ENCODE peak calls at places on chromosomes 11 and 22, in five cellular contexts. One of them, this sample, is unnamed.

GRCh38 chr11:3044004-3044403 is 13.2 kb downstream of the CARS1 start:
- ATAC-seq in psoas muscle: peak; percentile 65
- ATAC-seq in activated CD8-positive, alpha-beta T cell treated with anti-CD3 and anti-CD28 coated beads, Interleukin-2, amount 10 ng/mL, durations not matched to agents 7 days and 5 days: no peak
- ATAC-seq in left colon: no peak
- ATAC-seq in activated naive CD4-positive, alpha-beta T cell treated with anti-CD3 and anti-CD28 coated beads, Interleukin-2, amount 50 U/mL, for 72 hours: no peak
- ATAC-seq in this sample: peak; percentile 48

GRCh38 chr11:59253001-59253400 is 40.3 kb upstream of the MPEG1 start:
- ATAC-seq in psoas muscle: no peak
- ATAC-seq in activated CD8-positive, alpha-beta T cell treated with anti-CD3 and anti-CD28 coated beads, Interleukin-2, amount 10 ng/mL, durations not matched to agents 7 days and 5 days: no peak
- ATAC-seq in left colon: no peak
- ATAC-seq in activated naive CD4-positive, alpha-beta T cell treated with anti-CD3 and anti-CD28 coated beads, Interleukin-2, amount 50 U/mL, for 72 hours: no peak
- ATAC-seq in this sample: no peak

GRCh38 chr11:96567667-96568066 is 177.9 kb downstream of the JRKL start:
- ATAC-seq in psoas muscle: no peak
- ATAC-seq in activated CD8-positive, alpha-beta T cell treated with anti-CD3 and anti-CD28 coated beads, Interleukin-2, amount 10 ng/mL, durations not matched to agents 7 days and 5 days: no peak
- ATAC-seq in left colon: no peak
- ATAC-seq in activated naive CD4-positive, alpha-beta T cell treated with anti-CD3 and anti-CD28 coated beads, Interleukin-2, amount 50 U/mL, for 72 hours: peak; percentile 76
- ATAC-seq in this sample: no peak

GRCh38 chr11:124071622-124071948 is 30.5 kb upstream of the OR10G7 start:
- ATAC-seq in psoas muscle: no peak
- ATAC-seq in activated CD8-positive, alpha-beta T cell treated with anti-CD3 and anti-CD28 coated beads, Interleukin-2, amount 10 ng/mL, durations not matched to agents 7 days and 5 days: no peak
- ATAC-seq in left colon: no peak
- ATAC-seq in activated naive CD4-positive, alpha-beta T cell treated with anti-CD3 and anti-CD28 coated beads, Interleukin-2, amount 50 U/mL, for 72 hours: no peak
- ATAC-seq in this sample: no peak

GRCh38 chr22:41976961-41977566 is 7.8 kb downstream of the SEPTIN3 start:
- ATAC-seq in psoas muscle: no peak
- ATAC-seq in activated CD8-positive, alpha-beta T cell treated with anti-CD3 and anti-CD28 coated beads, Interleukin-2, amount 10 ng/mL, durations not matched to agents 7 days and 5 days: peak; percentile 27
- ATAC-seq in left colon: peak; percentile 19
- ATAC-seq in activated naive CD4-positive, alpha-beta T cell treated with anti-CD3 and anti-CD28 coated beads, Interleukin-2, amount 50 U/mL, for 72 hours: peak; percentile 10
- ATAC-seq in this sample: no peak

GRCh38 chr11:86934263-86934932 is 20.8 kb downstream of the FZD4 start:
- ATAC-seq in psoas muscle: no peak
- ATAC-seq in activated CD8-positive, alpha-beta T cell treated with anti-CD3 and anti-CD28 coated beads, Interleukin-2, amount 10 ng/mL, durations not matched to agents 7 days and 5 days: no peak
- ATAC-seq in left colon: no peak
- ATAC-seq in activated naive CD4-positive, alpha-beta T cell treated with anti-CD3 and anti-CD28 coated beads, Interleukin-2, amount 50 U/mL, for 72 hours: no peak
- ATAC-seq in this sample: no peak

GRCh38 chr22:44068422-44069191 is 44.5 kb downstream of the PARVB start:
- ATAC-seq in psoas muscle: peak; percentile 13
- ATAC-seq in activated CD8-positive, alpha-beta T cell treated with anti-CD3 and anti-CD28 coated beads, Interleukin-2, amount 10 ng/mL, durations not matched to agents 7 days and 5 days: peak; percentile 39
- ATAC-seq in left colon: no peak
- ATAC-seq in activated naive CD4-positive, alpha-beta T cell treated with anti-CD3 and anti-CD28 coated beads, Interleukin-2, amount 50 U/mL, for 72 hours: no peak
- ATAC-seq in this sample: no peak

GRCh38 chr11:7524831-7525230 is 11.0 kb downstream of the PPFIBP2 start:
- ATAC-seq in psoas muscle: no peak
- ATAC-seq in activated CD8-positive, alpha-beta T cell treated with anti-CD3 and anti-CD28 coated beads, Interleukin-2, amount 10 ng/mL, durations not matched to agents 7 days and 5 days: no peak
- ATAC-seq in left colon: no peak
- ATAC-seq in activated naive CD4-positive, alpha-beta T cell treated with anti-CD3 and anti-CD28 coated beads, Interleukin-2, amount 50 U/mL, for 72 hours: no peak
- ATAC-seq in this sample: no peak

GRCh38 chr22:46402505-46402904 is 67.0 kb downstream of the TRMU start:
- ATAC-seq in psoas muscle: no peak
- ATAC-seq in activated CD8-positive, alpha-beta T cell treated with anti-CD3 and anti-CD28 coated beads, Interleukin-2, amount 10 ng/mL, durations not matched to agents 7 days and 5 days: no peak
- ATAC-seq in left colon: no peak
- ATAC-seq in activated naive CD4-positive, alpha-beta T cell treated with anti-CD3 and anti-CD28 coated beads, Interleukin-2, amount 50 U/mL, for 72 hours: no peak
- ATAC-seq in this sample: no peak

GRCh38 chr22:45246060-45246985 is 5.6 kb upstream of the KIAA0930 start:
- ATAC-seq in psoas muscle: peak; percentile 29
- ATAC-seq in activated CD8-positive, alpha-beta T cell treated with anti-CD3 and anti-CD28 coated beads, Interleukin-2, amount 10 ng/mL, durations not matched to agents 7 days and 5 days: peak; percentile 5
- ATAC-seq in left colon: peak; percentile 91
- ATAC-seq in activated naive CD4-positive, alpha-beta T cell treated with anti-CD3 and anti-CD28 coated beads, Interleukin-2, amount 50 U/mL, for 72 hours: no peak
- ATAC-seq in this sample: peak; percentile 91

GRCh38 chr11:10488581-10489443 is 33.7 kb downstream of the AMPD3 start:
- ATAC-seq in psoas muscle: no peak
- ATAC-seq in activated CD8-positive, alpha-beta T cell treated with anti-CD3 and anti-CD28 coated beads, Interleukin-2, amount 10 ng/mL, durations not matched to agents 7 days and 5 days: no peak
- ATAC-seq in left colon: peak; percentile 93
- ATAC-seq in activated naive CD4-positive, alpha-beta T cell treated with anti-CD3 and anti-CD28 coated beads, Interleukin-2, amount 50 U/mL, for 72 hours: no peak
- ATAC-seq in this sample: no peak

GRCh38 chr22:17198188-17199130 is 20.8 kb downstream of the ADA2 start:
- ATAC-seq in psoas muscle: peak; percentile 59
- ATAC-seq in activated CD8-positive, alpha-beta T cell treated with anti-CD3 and anti-CD28 coated beads, Interleukin-2, amount 10 ng/mL, durations not matched to agents 7 days and 5 days: no peak
- ATAC-seq in left colon: peak; percentile 46
- ATAC-seq in activated naive CD4-positive, alpha-beta T cell treated with anti-CD3 and anti-CD28 coated beads, Interleukin-2, amount 50 U/mL, for 72 hours: no peak
- ATAC-seq in this sample: no peak

GRCh38 chr11:64208086-64208795 is 1.7 kb downstream of the FERMT3 start:
- ATAC-seq in psoas muscle: peak; percentile 1
- ATAC-seq in activated CD8-positive, alpha-beta T cell treated with anti-CD3 and anti-CD28 coated beads, Interleukin-2, amount 10 ng/mL, durations not matched to agents 7 days and 5 days: peak; percentile 3
- ATAC-seq in left colon: no peak
- ATAC-seq in activated naive CD4-positive, alpha-beta T cell treated with anti-CD3 and anti-CD28 coated beads, Interleukin-2, amount 50 U/mL, for 72 hours: no peak
- ATAC-seq in this sample: no peak

GRCh38 chr11:76745561-76746207 is 37.5 kb upstream of the TSKU start:
- ATAC-seq in psoas muscle: no peak
- ATAC-seq in activated CD8-positive, alpha-beta T cell treated with anti-CD3 and anti-CD28 coated beads, Interleukin-2, amount 10 ng/mL, durations not matched to agents 7 days and 5 days: no peak
- ATAC-seq in left colon: peak; percentile 88
- ATAC-seq in activated naive CD4-positive, alpha-beta T cell treated with anti-CD3 and anti-CD28 coated beads, Interleukin-2, amount 50 U/mL, for 72 hours: no peak
- ATAC-seq in this sample: no peak

GRCh38 chr11:123457187-123457770 is 27.2 kb downstream of the GRAMD1B start:
- ATAC-seq in psoas muscle: no peak
- ATAC-seq in activated CD8-positive, alpha-beta T cell treated with anti-CD3 and anti-CD28 coated beads, Interleukin-2, amount 10 ng/mL, durations not matched to agents 7 days and 5 days: peak; percentile 73
- ATAC-seq in left colon: peak; percentile 24
- ATAC-seq in activated naive CD4-positive, alpha-beta T cell treated with anti-CD3 and anti-CD28 coated beads, Interleukin-2, amount 50 U/mL, for 72 hours: no peak
- ATAC-seq in this sample: no peak

GRCh38 chr11:123504401-123504800 is 74.3 kb downstream of the GRAMD1B start:
- ATAC-seq in psoas muscle: no peak
- ATAC-seq in activated CD8-positive, alpha-beta T cell treated with anti-CD3 and anti-CD28 coated beads, Interleukin-2, amount 10 ng/mL, durations not matched to agents 7 days and 5 days: peak; percentile 47
- ATAC-seq in left colon: peak; percentile 45
- ATAC-seq in activated naive CD4-positive, alpha-beta T cell treated with anti-CD3 and anti-CD28 coated beads, Interleukin-2, amount 50 U/mL, for 72 hours: no peak
- ATAC-seq in this sample: no peak

GRCh38 chr22:27409299-27409698 is 392.3 kb downstream of the MN1 start:
- ATAC-seq in psoas muscle: no peak
- ATAC-seq in activated CD8-positive, alpha-beta T cell treated with anti-CD3 and anti-CD28 coated beads, Interleukin-2, amount 10 ng/mL, durations not matched to agents 7 days and 5 days: no peak
- ATAC-seq in left colon: no peak
- ATAC-seq in activated naive CD4-positive, alpha-beta T cell treated with anti-CD3 and anti-CD28 coated beads, Interleukin-2, amount 50 U/mL, for 72 hours: no peak
- ATAC-seq in this sample: no peak

GRCh38 chr11:65844231-65844872 is 10.6 kb downstream of the SNX32 start:
- ATAC-seq in psoas muscle: no peak
- ATAC-seq in activated CD8-positive, alpha-beta T cell treated with anti-CD3 and anti-CD28 coated beads, Interleukin-2, amount 10 ng/mL, durations not matched to agents 7 days and 5 days: no peak
- ATAC-seq in left colon: peak; percentile 74
- ATAC-seq in activated naive CD4-positive, alpha-beta T cell treated with anti-CD3 and anti-CD28 coated beads, Interleukin-2, amount 50 U/mL, for 72 hours: no peak
- ATAC-seq in this sample: no peak

GRCh38 chr11:82786001-82786400 is 52.3 kb upstream of the FAM181B start:
- ATAC-seq in psoas muscle: no peak
- ATAC-seq in activated CD8-positive, alpha-beta T cell treated with anti-CD3 and anti-CD28 coated beads, Interleukin-2, amount 10 ng/mL, durations not matched to agents 7 days and 5 days: no peak
- ATAC-seq in left colon: no peak
- ATAC-seq in activated naive CD4-positive, alpha-beta T cell treated with anti-CD3 and anti-CD28 coated beads, Interleukin-2, amount 50 U/mL, for 72 hours: no peak
- ATAC-seq in this sample: no peak

GRCh38 chr22:39559456-39560105 is 11.0 kb upstream of the CACNA1I start:
- ATAC-seq in psoas muscle: peak; percentile 37
- ATAC-seq in activated CD8-positive, alpha-beta T cell treated with anti-CD3 and anti-CD28 coated beads, Interleukin-2, amount 10 ng/mL, durations not matched to agents 7 days and 5 days: no peak
- ATAC-seq in left colon: no peak
- ATAC-seq in activated naive CD4-positive, alpha-beta T cell treated with anti-CD3 and anti-CD28 coated beads, Interleukin-2, amount 50 U/mL, for 72 hours: no peak
- ATAC-seq in this sample: no peak

GRCh38 chr11:2367266-2368160 is 9.6 kb upstream of the CD81 start:
- ATAC-seq in psoas muscle: no peak
- ATAC-seq in activated CD8-positive, alpha-beta T cell treated with anti-CD3 and anti-CD28 coated beads, Interleukin-2, amount 10 ng/mL, durations not matched to agents 7 days and 5 days: no peak
- ATAC-seq in left colon: no peak
- ATAC-seq in activated naive CD4-positive, alpha-beta T cell treated with anti-CD3 and anti-CD28 coated beads, Interleukin-2, amount 50 U/mL, for 72 hours: no peak
- ATAC-seq in this sample: no peak

GRCh38 chr22:41181349-41182241 is 23.5 kb upstream of the L3MBTL2 start:
- ATAC-seq in psoas muscle: peak; percentile 76
- ATAC-seq in activated CD8-positive, alpha-beta T cell treated with anti-CD3 and anti-CD28 coated beads, Interleukin-2, amount 10 ng/mL, durations not matched to agents 7 days and 5 days: no peak
- ATAC-seq in left colon: peak; percentile 84
- ATAC-seq in activated naive CD4-positive, alpha-beta T cell treated with anti-CD3 and anti-CD28 coated beads, Interleukin-2, amount 50 U/mL, for 72 hours: peak; percentile 23
- ATAC-seq in this sample: peak; percentile 19

GRCh38 chr11:75152090-75152489 is 1.2 kb downstream of the SLCO2B1 start:
- ATAC-seq in psoas muscle: no peak
- ATAC-seq in activated CD8-positive, alpha-beta T cell treated with anti-CD3 and anti-CD28 coated beads, Interleukin-2, amount 10 ng/mL, durations not matched to agents 7 days and 5 days: no peak
- ATAC-seq in left colon: peak; percentile 41
- ATAC-seq in activated naive CD4-positive, alpha-beta T cell treated with anti-CD3 and anti-CD28 coated beads, Interleukin-2, amount 50 U/mL, for 72 hours: no peak
- ATAC-seq in this sample: no peak

GRCh38 chr22:37696657-37697539 is at the start of gene TRIOBP:
- ATAC-seq in psoas muscle: peak; percentile 98
- ATAC-seq in activated CD8-positive, alpha-beta T cell treated with anti-CD3 and anti-CD28 coated beads, Interleukin-2, amount 10 ng/mL, durations not matched to agents 7 days and 5 days: peak; percentile 100
- ATAC-seq in left colon: peak; percentile 95
- ATAC-seq in activated naive CD4-positive, alpha-beta T cell treated with anti-CD3 and anti-CD28 coated beads, Interleukin-2, amount 50 U/mL, for 72 hours: peak; percentile 100
- ATAC-seq in this sample: peak; percentile 100

GRCh38 chr11:22802861-22803260 is 26.7 kb downstream of the SVIP start:
- ATAC-seq in psoas muscle: no peak
- ATAC-seq in activated CD8-positive, alpha-beta T cell treated with anti-CD3 and anti-CD28 coated beads, Interleukin-2, amount 10 ng/mL, durations not matched to agents 7 days and 5 days: no peak
- ATAC-seq in left colon: no peak
- ATAC-seq in activated naive CD4-positive, alpha-beta T cell treated with anti-CD3 and anti-CD28 coated beads, Interleukin-2, amount 50 U/mL, for 72 hours: no peak
- ATAC-seq in this sample: no peak

GRCh38 chr11:131195801-131196517 is 174.5 kb upstream of the NTM start:
- ATAC-seq in psoas muscle: peak; percentile 47
- ATAC-seq in activated CD8-positive, alpha-beta T cell treated with anti-CD3 and anti-CD28 coated beads, Interleukin-2, amount 10 ng/mL, durations not matched to agents 7 days and 5 days: no peak
- ATAC-seq in left colon: peak; percentile 46
- ATAC-seq in activated naive CD4-positive, alpha-beta T cell treated with anti-CD3 and anti-CD28 coated beads, Interleukin-2, amount 50 U/mL, for 72 hours: no peak
- ATAC-seq in this sample: no peak

GRCh38 chr22:23509571-23510302 is 70.4 kb downstream of the IGLL1 start:
- ATAC-seq in psoas muscle: no peak
- ATAC-seq in activated CD8-positive, alpha-beta T cell treated with anti-CD3 and anti-CD28 coated beads, Interleukin-2, amount 10 ng/mL, durations not matched to agents 7 days and 5 days: no peak
- ATAC-seq in left colon: no peak
- ATAC-seq in activated naive CD4-positive, alpha-beta T cell treated with anti-CD3 and anti-CD28 coated beads, Interleukin-2, amount 50 U/mL, for 72 hours: no peak
- ATAC-seq in this sample: no peak

GRCh38 chr11:107840120-107840479 is 18.5 kb downstream of the SLC35F2 start:
- ATAC-seq in psoas muscle: peak; percentile 44
- ATAC-seq in activated CD8-positive, alpha-beta T cell treated with anti-CD3 and anti-CD28 coated beads, Interleukin-2, amount 10 ng/mL, durations not matched to agents 7 days and 5 days: no peak
- ATAC-seq in left colon: peak; percentile 74
- ATAC-seq in activated naive CD4-positive, alpha-beta T cell treated with anti-CD3 and anti-CD28 coated beads, Interleukin-2, amount 50 U/mL, for 72 hours: peak; percentile 11
- ATAC-seq in this sample: peak; percentile 71

GRCh38 chr22:46150615-46151423 is 493 bp downstream of the PPARA start:
- ATAC-seq in psoas muscle: peak; percentile 36
- ATAC-seq in activated CD8-positive, alpha-beta T cell treated with anti-CD3 and anti-CD28 coated beads, Interleukin-2, amount 10 ng/mL, durations not matched to agents 7 days and 5 days: peak; percentile 45
- ATAC-seq in left colon: peak; percentile 14
- ATAC-seq in activated naive CD4-positive, alpha-beta T cell treated with anti-CD3 and anti-CD28 coated beads, Interleukin-2, amount 50 U/mL, for 72 hours: peak; percentile 30
- ATAC-seq in this sample: peak; percentile 53

GRCh38 chr22:42945736-42946135 is 69.2 kb downstream of the PACSIN2 start:
- ATAC-seq in psoas muscle: no peak
- ATAC-seq in activated CD8-positive, alpha-beta T cell treated with anti-CD3 and anti-CD28 coated beads, Interleukin-2, amount 10 ng/mL, durations not matched to agents 7 days and 5 days: peak; percentile 58
- ATAC-seq in left colon: no peak
- ATAC-seq in activated naive CD4-positive, alpha-beta T cell treated with anti-CD3 and anti-CD28 coated beads, Interleukin-2, amount 50 U/mL, for 72 hours: no peak
- ATAC-seq in this sample: no peak

GRCh38 chr22:37244114-37244921 is at the start of gene RAC2:
- ATAC-seq in psoas muscle: peak; percentile 50
- ATAC-seq in activated CD8-positive, alpha-beta T cell treated with anti-CD3 and anti-CD28 coated beads, Interleukin-2, amount 10 ng/mL, durations not matched to agents 7 days and 5 days: peak; percentile 62
- ATAC-seq in left colon: peak; percentile 92
- ATAC-seq in activated naive CD4-positive, alpha-beta T cell treated with anti-CD3 and anti-CD28 coated beads, Interleukin-2, amount 50 U/mL, for 72 hours: peak; percentile 73
- ATAC-seq in this sample: peak; percentile 70

GRCh38 chr11:20611445-20611844 is 12.0 kb downstream of the SLC6A5 start:
- ATAC-seq in psoas muscle: no peak
- ATAC-seq in activated CD8-positive, alpha-beta T cell treated with anti-CD3 and anti-CD28 coated beads, Interleukin-2, amount 10 ng/mL, durations not matched to agents 7 days and 5 days: no peak
- ATAC-seq in left colon: no peak
- ATAC-seq in activated naive CD4-positive, alpha-beta T cell treated with anti-CD3 and anti-CD28 coated beads, Interleukin-2, amount 50 U/mL, for 72 hours: no peak
- ATAC-seq in this sample: no peak

GRCh38 chr11:97909544-97910394 is 1111.0 kb upstream of the CNTN5 start:
- ATAC-seq in psoas muscle: no peak
- ATAC-seq in activated CD8-positive, alpha-beta T cell treated with anti-CD3 and anti-CD28 coated beads, Interleukin-2, amount 10 ng/mL, durations not matched to agents 7 days and 5 days: no peak
- ATAC-seq in left colon: no peak
- ATAC-seq in activated naive CD4-positive, alpha-beta T cell treated with anti-CD3 and anti-CD28 coated beads, Interleukin-2, amount 50 U/mL, for 72 hours: no peak
- ATAC-seq in this sample: peak; percentile 65

GRCh38 chr11:7268727-7269126 is 17.0 kb downstream of the SYT9 start:
- ATAC-seq in psoas muscle: no peak
- ATAC-seq in activated CD8-positive, alpha-beta T cell treated with anti-CD3 and anti-CD28 coated beads, Interleukin-2, amount 10 ng/mL, durations not matched to agents 7 days and 5 days: no peak
- ATAC-seq in left colon: no peak
- ATAC-seq in activated naive CD4-positive, alpha-beta T cell treated with anti-CD3 and anti-CD28 coated beads, Interleukin-2, amount 50 U/mL, for 72 hours: no peak
- ATAC-seq in this sample: no peak

GRCh38 chr11:61054513-61054912 is 47.8 kb upstream of the CD5 start:
- ATAC-seq in psoas muscle: no peak
- ATAC-seq in activated CD8-positive, alpha-beta T cell treated with anti-CD3 and anti-CD28 coated beads, Interleukin-2, amount 10 ng/mL, durations not matched to agents 7 days and 5 days: no peak
- ATAC-seq in left colon: no peak
- ATAC-seq in activated naive CD4-positive, alpha-beta T cell treated with anti-CD3 and anti-CD28 coated beads, Interleukin-2, amount 50 U/mL, for 72 hours: peak; percentile 54
- ATAC-seq in this sample: no peak

GRCh38 chr11:34495724-34496377 is 17.7 kb downstream of the ELF5 start:
- ATAC-seq in psoas muscle: no peak
- ATAC-seq in activated CD8-positive, alpha-beta T cell treated with anti-CD3 and anti-CD28 coated beads, Interleukin-2, amount 10 ng/mL, durations not matched to agents 7 days and 5 days: no peak
- ATAC-seq in left colon: no peak
- ATAC-seq in activated naive CD4-positive, alpha-beta T cell treated with anti-CD3 and anti-CD28 coated beads, Interleukin-2, amount 50 U/mL, for 72 hours: no peak
- ATAC-seq in this sample: no peak

GRCh38 chr22:46012881-46013281 is 35.9 kb upstream of the WNT7B start:
- ATAC-seq in psoas muscle: no peak
- ATAC-seq in activated CD8-positive, alpha-beta T cell treated with anti-CD3 and anti-CD28 coated beads, Interleukin-2, amount 10 ng/mL, durations not matched to agents 7 days and 5 days: no peak
- ATAC-seq in left colon: peak; percentile 7
- ATAC-seq in activated naive CD4-positive, alpha-beta T cell treated with anti-CD3 and anti-CD28 coated beads, Interleukin-2, amount 50 U/mL, for 72 hours: peak; percentile 6
- ATAC-seq in this sample: no peak

GRCh38 chr11:48019230-48019584 is 38.8 kb downstream of the PTPRJ start:
- ATAC-seq in psoas muscle: no peak
- ATAC-seq in activated CD8-positive, alpha-beta T cell treated with anti-CD3 and anti-CD28 coated beads, Interleukin-2, amount 10 ng/mL, durations not matched to agents 7 days and 5 days: no peak
- ATAC-seq in left colon: peak; percentile 25
- ATAC-seq in activated naive CD4-positive, alpha-beta T cell treated with anti-CD3 and anti-CD28 coated beads, Interleukin-2, amount 50 U/mL, for 72 hours: peak; percentile 60
- ATAC-seq in this sample: peak; percentile 62

GRCh38 chr11:99589771-99590170 is 569.0 kb downstream of the CNTN5 start:
- ATAC-seq in psoas muscle: no peak
- ATAC-seq in activated CD8-positive, alpha-beta T cell treated with anti-CD3 and anti-CD28 coated beads, Interleukin-2, amount 10 ng/mL, durations not matched to agents 7 days and 5 days: no peak
- ATAC-seq in left colon: no peak
- ATAC-seq in activated naive CD4-positive, alpha-beta T cell treated with anti-CD3 and anti-CD28 coated beads, Interleukin-2, amount 50 U/mL, for 72 hours: no peak
- ATAC-seq in this sample: no peak